ENCODE peak calls at places on chromosomes 11 and 22, in ten cellular contexts. E is CD8-positive, alpha-beta T cell; S is left lung; F is heart left ventricle; P is naive thymus-derived CD4-positive, alpha-beta T cell; T is cardiac muscle cell; A is IMR-90; X is CD8-positive, alpha-beta memory T cell; Z is fibroblast of pulmonary artery; M is AG10803. W is an unnamed sample.

GRCh38 chr22:25109878-25110595 is 89.6 kb upstream of the CRYBB3 start:
- DNase-seq in S (no peak), X (no peak), F (no peak), E (no peak), A (no peak), T (no peak), M (no peak), P (no peak), Z (no peak), W (no peak)

GRCh38 chr11:96279018-96279417 is 64.0 kb downstream of the MAML2 start:
- DNase-seq in M (no peak), E (no peak), T (no peak), Z (no peak), X (no peak), P (no peak), F (no peak), S (no peak), A (no peak), W (no peak)

GRCh38 chr11:116829525-116830183 is at the start of gene APOC3:
- DNase-seq in S (no peak), A (peak; percentile 37), F (no peak), P (no peak), E (no peak), T (peak; percentile 67), M (peak; percentile 32), X (no peak), Z (peak; percentile 51), W (no peak)

GRCh38 chr11:112129656-112130055 is 34.2 kb downstream of the IL18 start:
- DNase-seq in A (no peak), F (peak; percentile 40), S (peak; percentile 53), Z (no peak), M (no peak), P (no peak), T (no peak), X (no peak), E (no peak), W (no peak)

GRCh38 chr11:60370811-60371297 is 7.5 kb upstream of the MS4A7 start:
- DNase-seq in F (no peak), P (no peak), M (no peak), E (no peak), Z (no peak), S (no peak), X (no peak), A (no peak), T (no peak), W (no peak)

GRCh38 chr11:13354335-13354734 is 76.7 kb downstream of the BMAL1 start:
- DNase-seq in M (peak; percentile 13), X (no peak), P (no peak), E (no peak), A (peak; percentile 29), Z (peak; percentile 56), S (no peak), F (no peak), T (peak; percentile 50), W (peak; percentile 39)

GRCh38 chr22:24727218-24727851 is 47.2 kb downstream of the PIWIL3 start:
- DNase-seq in S (no peak), Z (peak; percentile 92), X (no peak), T (peak; percentile 93), A (peak; percentile 94), F (no peak), M (no peak), P (no peak), E (no peak), W (no peak)

GRCh38 chr11:17765381-17766359 is 31.1 kb downstream of the KCNC1 start:
- DNase-seq in F (peak; percentile 12), P (no peak), Z (no peak), X (no peak), M (no peak), A (peak; percentile 17), E (no peak), S (no peak), T (no peak), W (no peak)

GRCh38 chr22:25148149-25148691 is 51.4 kb upstream of the CRYBB3 start:
- DNase-seq in T (peak; percentile 7), M (no peak), P (no peak), E (no peak), F (no peak), X (no peak), Z (no peak), S (no peak), A (no peak), W (no peak)

GRCh38 chr22:37807410-37808293 is at the start of gene GCAT:
- DNase-seq in T (peak; percentile 98), P (peak; percentile 78), E (peak; percentile 87), A (peak; percentile 95), F (peak; percentile 97), S (peak; percentile 96), X (peak; percentile 82), M (peak; percentile 95), Z (peak; percentile 96), W (peak; percentile 95)

GRCh38 chr11:65213322-65214211 is 31.8 kb downstream of the CAPN1 start:
- DNase-seq in E (no peak), T (no peak), X (no peak), A (peak; percentile 6), M (no peak), P (no peak), S (no peak), Z (no peak), F (no peak), W (peak; percentile 85)

GRCh38 chr11:69008774-69009440 is 4.1 kb downstream of the MRGPRF start:
- DNase-seq in S (peak; percentile 82), E (no peak), A (peak; percentile 99), T (peak; percentile 95), M (peak; percentile 96), X (no peak), F (peak; percentile 83), Z (peak; percentile 92), P (no peak), W (no peak)

GRCh38 chr22:35386670-35387288 is 5.9 kb downstream of the HMOX1 start:
- DNase-seq in E (no peak), P (no peak), T (no peak), X (no peak), M (no peak), F (no peak), A (no peak), S (no peak), Z (no peak), W (no peak)

GRCh38 chr22:28925916-28926315 is 42.5 kb downstream of the ZNRF3 start:
- DNase-seq in Z (no peak), E (no peak), F (no peak), A (no peak), P (no peak), S (no peak), T (no peak), M (no peak), X (no peak), W (no peak)

GRCh38 chr11:57493507-57494503 is 21.7 kb downstream of the SLC43A1 start:
- DNase-seq in F (peak; percentile 57), Z (peak; percentile 39), S (peak; percentile 60), P (peak; percentile 65), M (no peak), X (peak; percentile 66), A (peak; percentile 17), E (peak; percentile 85), T (peak; percentile 43), W (peak; percentile 48)

GRCh38 chr22:27537481-27537891 is 264.1 kb downstream of the MN1 start:
- DNase-seq in Z (peak; percentile 59), X (no peak), F (peak; percentile 55), T (peak; percentile 82), P (no peak), A (no peak), M (peak; percentile 55), S (no peak), E (no peak), W (no peak)

GRCh38 chr11:5280582-5281102 is 10.9 kb upstream of the HBE1 start:
- DNase-seq in E (no peak), P (no peak), A (peak; percentile 100), F (peak; percentile 38), T (peak; percentile 96), X (no peak), S (peak; percentile 40), M (peak; percentile 98), Z (peak; percentile 98), W (peak; percentile 78)

GRCh38 chr11:120280566-120281160 is 40.7 kb downstream of the POU2F3 start:
- DNase-seq in T (no peak), E (no peak), P (no peak), S (no peak), Z (no peak), A (no peak), M (no peak), X (no peak), F (no peak), W (no peak)

GRCh38 chr11:127875076-127875475 is 712.3 kb downstream of the ETS1 start:
- DNase-seq in A (no peak), S (no peak), F (no peak), X (no peak), T (peak; percentile 13), E (no peak), P (no peak), M (peak; percentile 15), Z (no peak), W (no peak)

DNA sequence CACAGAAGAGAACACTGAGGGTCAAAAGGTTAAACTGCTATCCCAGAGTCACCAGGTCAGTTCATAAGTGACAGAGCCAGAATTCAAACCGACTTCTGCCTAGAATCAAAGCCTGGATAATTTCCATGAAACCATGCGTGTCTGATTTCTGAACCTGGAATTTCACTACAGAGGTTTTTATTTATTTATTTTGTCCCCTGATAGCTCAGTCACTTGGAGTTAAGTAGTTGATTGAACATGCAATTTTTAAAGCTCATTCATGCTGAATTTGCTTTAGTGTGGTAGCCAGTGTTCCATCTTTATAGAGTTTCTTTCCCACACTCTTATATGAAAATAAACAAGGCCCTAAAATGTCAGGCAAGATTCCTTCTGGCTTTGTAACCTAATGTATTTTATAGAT is 93.2 kb downstream of the NAV2 start:
- DNase-seq in T (no peak), F (no peak), A (peak; percentile 64), X (no peak), S (no peak), Z (no peak), E (no peak), M (no peak), P (no peak), W (no peak)
- H3K4me3 ChIP-seq in T (no peak overlapping the region), F (no peak overlapping the region), A (no peak overlapping the region), X (no peak overlapping the region), S (no peak overlapping the region), Z (no peak overlapping the region), E (no peak overlapping the region), M (no peak overlapping the region), P (no peak overlapping the region), W (no peak overlapping the region)

GRCh38 chr22:31086703-31087330 is 5.7 kb downstream of the SMTN start:
- DNase-seq in S (no peak), P (no peak), X (no peak), Z (no peak), E (no peak), F (no peak), A (no peak), M (no peak), T (no peak), W (no peak)
- H3K4me3 ChIP-seq in S (no peak overlapping the region), P (no peak overlapping the region), X (no peak overlapping the region), Z (no peak overlapping the region), E (no peak overlapping the region), F (no peak overlapping the region), A (no peak overlapping the region), M (no peak overlapping the region), T (no peak overlapping the region), W (no peak overlapping the region)

GRCh38 chr11:2927493-2927800 is 1.8 kb downstream of the PHLDA2 start:
- DNase-seq in A (no peak), X (no peak), S (no peak), Z (no peak), M (no peak), F (no peak), T (no peak), E (no peak), P (no peak), W (no peak)
- H3K4me3 ChIP-seq in A (peak overlapping the region; percentile 92), X (no peak overlapping the region), S (peak overlapping the region; percentile 54), Z (peak overlapping the region; percentile 71), M (peak overlapping the region; percentile 72), F (no peak overlapping the region), T (no peak overlapping the region), E (no peak overlapping the region), P (no peak overlapping the region), W (no peak overlapping the region)

GRCh38 chr11:126602993-126603392 is 247.5 kb downstream of the ST3GAL4 start:
- DNase-seq in F (no peak), A (no peak), E (no peak), S (no peak), T (no peak), M (no peak), P (no peak), X (no peak), Z (no peak), W (no peak)
- H3K4me3 ChIP-seq in F (no peak overlapping the region), A (no peak overlapping the region), E (no peak overlapping the region), S (no peak overlapping the region), T (no peak overlapping the region), M (no peak overlapping the region), P (no peak overlapping the region), X (no peak overlapping the region), Z (no peak overlapping the region), W (no peak overlapping the region)

W was measured in HL-60.